ENCODE peak calls at places on chromosomes 4 and X, in nine cellular contexts. R, Z, O, J, M, V, B, K and T are unnamed samples.
A peak's percentile ranks its signal among the peaks of the same experiment; 100 is the strongest.

GRCh38 chr4:87835732-87836131 is 3.0 kb downstream of the MEPE start:
- DNase-seq in Z (no peak), V (no peak), J (no peak), M (no peak), B (no peak), K (no peak), O (no peak), R (no peak), T (no peak)

GRCh38 chr4:82786004-82786400 is 12.6 kb downstream of the SCD5 start:
- DNase-seq in K (no peak), V (no peak), R (no peak), O (no peak), M (no peak), Z (no peak), J (no peak), B (no peak), T (no peak)

GRCh38 chr4:143559757-143560147 is 46.2 kb downstream of the SMARCA5 start:
- DNase-seq in M (no peak), J (no peak), R (no peak), Z (no peak), B (no peak), V (no peak), K (peak; percentile 4), O (peak; percentile 33), T (peak; percentile 42)

GRCh38 chr4:83454626-83455025 is 997 bp downstream of the HELQ start:
- DNase-seq in J (no peak), V (no peak), K (no peak), R (no peak), B (no peak), O (no peak), Z (no peak), M (no peak), T (peak; percentile 61)

GRCh38 chr4:1354136-1354982 is 7.4 kb downstream of the UVSSA start:
- DNase-seq in R (no peak), O (no peak), K (no peak), V (no peak), B (no peak), M (no peak), J (no peak), Z (no peak), T (no peak)

GRCh38 chrX:132292753-132293152 is 73.5 kb upstream of the RAP2C start:
- DNase-seq in J (no peak), Z (peak; percentile 23), K (peak; percentile 35), O (no peak), B (no peak), M (peak; percentile 29), R (no peak), V (peak; percentile 11), T (no peak)

GRCh38 chr4:53809816-53810215 is 218.5 kb upstream of the LNX1 start:
- DNase-seq in V (no peak), R (no peak), M (no peak), K (no peak), J (no peak), O (no peak), Z (no peak), B (no peak), T (no peak)

GRCh38 chr4:10619220-10619619 is 65.3 kb downstream of the CLNK start:
- DNase-seq in M (no peak), O (no peak), J (peak; percentile 28), Z (peak; percentile 19), K (peak; percentile 22), V (no peak), B (peak; percentile 61), R (no peak), T (no peak)

GRCh38 chr4:136412708-136413107 is 1119.6 kb downstream of the PCDH18 start:
- DNase-seq in Z (no peak), O (no peak), V (no peak), B (no peak), J (no peak), R (no peak), M (no peak), K (peak; percentile 87), T (no peak)

GRCh38 chr4:40548256-40548655 is 81.4 kb downstream of the RBM47 start:
- DNase-seq in V (no peak), M (no peak), J (no peak), Z (no peak), B (no peak), R (no peak), O (no peak), K (no peak), T (no peak)

GRCh38 chrX:72713130-72713529 is 976 bp downstream of the PHKA1 start:
- DNase-seq in V (no peak), R (no peak), Z (no peak), K (peak; percentile 1), M (no peak), B (no peak), J (no peak), O (no peak), T (peak; percentile 23)

GRCh38 chr4:663438-664428 is 10.3 kb downstream of the ATP5ME start:
- DNase-seq in V (peak; percentile 91), O (peak; percentile 76), M (no peak), B (peak; percentile 53), Z (peak; percentile 52), R (no peak), J (no peak), K (no peak), T (peak; percentile 64)

GRCh38 chr4:168815373-168816345 is 194.4 kb downstream of the CBR4 start:
- DNase-seq in B (no peak), V (no peak), O (no peak), K (peak; percentile 75), R (no peak), Z (no peak), M (no peak), J (no peak), T (no peak)

GRCh38 chr4:2060578-2061207 is 1.6 kb downstream of the NAT8L start:
- DNase-seq in K (no peak), R (no peak), Z (peak; percentile 36), M (no peak), B (no peak), V (no peak), O (no peak), J (no peak), T (no peak)

GRCh38 chrX:48695524-48695875 is 1.0 kb upstream of the SUV39H1 start:
- DNase-seq in R (no peak), J (no peak), Z (no peak), K (no peak), B (no peak), M (no peak), V (no peak), O (no peak), T (no peak)

GRCh38 chr4:121696641-121697461 is at the start of gene ANXA5:
- DNase-seq in M (peak; percentile 42), V (peak; percentile 53), J (peak; percentile 84), K (peak; percentile 88), B (peak; percentile 90), O (peak; percentile 95), R (peak; percentile 68), Z (peak; percentile 93), T (peak; percentile 92)

GRCh38 chr4:121698119-121698732 is 1.4 kb upstream of the ANXA5 start:
- DNase-seq in O (peak; percentile 52), M (no peak), K (no peak), V (no peak), B (no peak), R (no peak), Z (no peak), J (no peak), T (no peak)

GRCh38 chr4:121693450-121693849 is 3.3 kb downstream of the ANXA5 start:
- DNase-seq in K (no peak), Z (no peak), M (no peak), J (no peak), B (no peak), O (no peak), V (no peak), R (no peak), T (no peak)

GRCh38 chr4:121697626-121698025 is 846 bp upstream of the ANXA5 start:
- DNase-seq in R (no peak), K (no peak), Z (no peak), B (no peak), O (no peak), M (no peak), V (no peak), J (no peak), T (no peak)

DNA sequence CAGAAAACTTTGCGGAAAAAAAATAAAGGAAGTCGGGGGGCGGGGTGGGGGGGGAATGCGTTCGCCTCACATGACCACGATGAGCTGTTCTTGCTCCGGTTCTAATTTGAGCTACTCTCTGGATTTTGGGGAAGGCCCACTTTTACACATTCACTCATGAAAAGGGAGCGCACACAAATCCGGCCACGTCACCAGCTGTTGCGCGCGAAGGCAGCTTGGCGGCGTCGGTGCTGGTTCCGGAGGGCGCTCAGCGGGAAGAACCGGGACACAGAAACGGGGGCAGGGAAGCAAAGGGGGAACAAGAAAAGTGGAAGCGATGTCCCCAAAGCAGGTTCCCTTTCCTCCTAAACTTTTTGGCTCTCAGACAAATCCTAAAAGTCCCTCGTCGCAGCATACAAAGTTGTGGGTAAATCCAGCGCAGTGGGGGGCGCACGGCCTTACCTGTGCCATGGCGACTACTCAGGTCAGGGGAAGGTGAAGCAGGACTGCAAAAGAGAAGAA is 590 bp downstream of the ANXA5 start:
- DNase-seq in Z (peak; percentile 78), K (peak; percentile 69), V (no peak), M (no peak), R (peak; percentile 79), O (peak; percentile 91), B (peak; percentile 73), J (peak; percentile 71), T (peak; percentile 35)
- TF ChIP-seq POLR2A in Z (no peak), K (no peak), V (no peak), M (no peak), R (no peak), O (no peak), B (no peak), J (no peak), T (no peak)

GRCh38 chr4:68410149-68410548 is 37.1 kb upstream of the TMPRSS11E start:
- DNase-seq in J (no peak), K (no peak), V (no peak), R (no peak), B (no peak), Z (no peak), M (no peak), O (no peak), T (no peak)
- TF ChIP-seq POLR2A in J (no peak), K (no peak), V (no peak), R (no peak), B (no peak), Z (no peak), M (no peak), O (no peak), T (no peak)

GRCh38 chr4:145179201-145179860 is 1.1 kb downstream of the OTUD4 start:
- DNase-seq in B (peak; percentile 79), O (peak; percentile 76), M (peak; percentile 28), K (peak; percentile 69), J (peak; percentile 57), V (no peak), R (peak; percentile 43), Z (peak; percentile 78), T (peak; percentile 87)
- TF ChIP-seq POLR2A in B (no peak), O (no peak), M (no peak), K (peak; percentile 22), J (no peak), V (peak; percentile 85), R (peak; percentile 62), Z (peak; percentile 21), T (peak; percentile 66)

DNA sequence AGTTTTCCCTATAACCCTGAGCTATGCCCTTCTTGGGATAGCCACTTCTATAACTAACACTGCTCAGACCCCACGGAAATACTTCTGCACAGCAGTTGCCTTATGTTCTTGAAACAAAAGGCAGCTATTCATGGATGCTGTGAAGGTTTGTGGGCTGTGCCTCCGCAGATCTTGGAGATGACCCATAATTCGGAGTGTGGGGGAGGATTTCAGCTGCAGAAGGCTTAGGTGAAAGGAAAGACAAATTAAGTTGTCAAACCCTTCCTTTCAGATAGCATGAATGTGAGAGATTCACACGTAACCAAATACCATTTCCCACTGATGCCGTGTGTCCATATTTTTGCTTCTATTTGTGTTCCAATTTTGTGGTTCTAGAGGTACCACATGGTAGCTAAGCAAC is 38.1 kb upstream of the NYX start:
- DNase-seq in J (no peak), B (no peak), Z (no peak), K (no peak), O (no peak), R (no peak), V (no peak), M (no peak), T (no peak)
- TF ChIP-seq POLR2A in J (no peak), B (no peak), Z (no peak), K (no peak), O (no peak), R (no peak), V (no peak), M (no peak), T (no peak)